ENCODE peak calls at places on chromosome 18, in seven cellular contexts. One of them, this sample, is unnamed.

GRCh38 chr18:48961547-48961946 is 10.8 kb upstream of the SMAD7 start:
- DNase-seq in gastrocnemius medialis: no peak
- DNase-seq in A549: no peak
- DNase-seq in breast epithelium: no peak
- DNase-seq in OCI-LY7: no peak
- DNase-seq in right lobe of liver: no peak
- DNase-seq in uterus: no peak
- DNase-seq in this sample: peak

GRCh38 chr18:27214831-27215230 is 29.7 kb upstream of the CHST9 start:
- DNase-seq in OCI-LY7: no peak
- DNase-seq in breast epithelium: no peak
- DNase-seq in gastrocnemius medialis: no peak
- DNase-seq in A549: no peak
- DNase-seq in uterus: no peak
- DNase-seq in right lobe of liver: no peak
- DNase-seq in this sample: no peak

GRCh38 chr18:13809025-13809384 is 14.9 kb upstream of the MC5R start:
- DNase-seq in right lobe of liver: no peak
- DNase-seq in OCI-LY7: no peak
- DNase-seq in breast epithelium: no peak
- DNase-seq in uterus: no peak
- DNase-seq in A549: no peak
- DNase-seq in gastrocnemius medialis: no peak
- DNase-seq in this sample: no peak

GRCh38 chr18:67266591-67267237 is 249.8 kb downstream of the DSEL start:
- DNase-seq in gastrocnemius medialis: no peak
- DNase-seq in OCI-LY7: no peak
- DNase-seq in uterus: no peak
- DNase-seq in A549: no peak
- DNase-seq in breast epithelium: no peak
- DNase-seq in right lobe of liver: no peak
- DNase-seq in this sample: peak

GRCh38 chr18:27605107-27605834 is 420.2 kb upstream of the CHST9 start:
- DNase-seq in OCI-LY7: peak
- DNase-seq in A549: peak
- DNase-seq in uterus: peak
- DNase-seq in right lobe of liver: no peak
- DNase-seq in breast epithelium: no peak
- DNase-seq in gastrocnemius medialis: peak
- DNase-seq in this sample: peak

GRCh38 chr18:48790226-48790863 is 160.4 kb downstream of the SMAD7 start:
- DNase-seq in gastrocnemius medialis: peak
- DNase-seq in OCI-LY7: no peak
- DNase-seq in right lobe of liver: peak
- DNase-seq in breast epithelium: peak
- DNase-seq in uterus: peak
- DNase-seq in A549: no peak
- DNase-seq in this sample: no peak

GRCh38 chr18:43665239-43665788 is 388.0 kb upstream of the SYT4 start:
- DNase-seq in breast epithelium: no peak
- DNase-seq in A549: no peak
- DNase-seq in OCI-LY7: no peak
- DNase-seq in gastrocnemius medialis: no peak
- DNase-seq in uterus: no peak
- DNase-seq in right lobe of liver: no peak
- DNase-seq in this sample: peak

GRCh38 chr18:61949946-61950345 is 57.1 kb upstream of the RNF152 start:
- DNase-seq in breast epithelium: no peak
- DNase-seq in gastrocnemius medialis: no peak
- DNase-seq in A549: no peak
- DNase-seq in uterus: peak
- DNase-seq in right lobe of liver: no peak
- DNase-seq in OCI-LY7: no peak
- DNase-seq in this sample: peak

GRCh38 chr18:12934454-12935071 is 13.2 kb upstream of the SEH1L start:
- DNase-seq in A549: peak
- DNase-seq in gastrocnemius medialis: peak
- DNase-seq in OCI-LY7: peak
- DNase-seq in breast epithelium: peak
- DNase-seq in uterus: peak
- DNase-seq in right lobe of liver: peak
- DNase-seq in this sample: peak

GRCh38 chr18:39737869-39738268 is 2172.3 kb upstream of the CELF4 start:
- DNase-seq in gastrocnemius medialis: no peak
- DNase-seq in uterus: no peak
- DNase-seq in A549: no peak
- DNase-seq in right lobe of liver: no peak
- DNase-seq in breast epithelium: no peak
- DNase-seq in OCI-LY7: no peak
- DNase-seq in this sample: no peak

GRCh38 chr18:21774722-21775121 is 34.1 kb downstream of the MIB1 start:
- DNase-seq in OCI-LY7: no peak
- DNase-seq in A549: no peak
- DNase-seq in right lobe of liver: no peak
- DNase-seq in uterus: no peak
- DNase-seq in gastrocnemius medialis: no peak
- DNase-seq in breast epithelium: no peak
- DNase-seq in this sample: no peak

GRCh38 chr18:75215663-75216062 is 5.1 kb downstream of the TSHZ1 start:
- DNase-seq in gastrocnemius medialis: no peak
- DNase-seq in A549: no peak
- DNase-seq in right lobe of liver: no peak
- DNase-seq in OCI-LY7: no peak
- DNase-seq in uterus: no peak
- DNase-seq in breast epithelium: no peak
- DNase-seq in this sample: no peak

GRCh38 chr18:75218064-75218463 is 7.5 kb downstream of the TSHZ1 start:
- DNase-seq in gastrocnemius medialis: no peak
- DNase-seq in A549: no peak
- DNase-seq in right lobe of liver: no peak
- DNase-seq in breast epithelium: no peak
- DNase-seq in uterus: no peak
- DNase-seq in OCI-LY7: no peak
- DNase-seq in this sample: no peak

GRCh38 chr18:75216212-75216925 is 5.8 kb downstream of the TSHZ1 start:
- DNase-seq in uterus: no peak
- DNase-seq in breast epithelium: no peak
- DNase-seq in OCI-LY7: no peak
- DNase-seq in A549: no peak
- DNase-seq in gastrocnemius medialis: no peak
- DNase-seq in right lobe of liver: no peak
- DNase-seq in this sample: no peak

GRCh38 chr18:75218524-75218923 is 7.9 kb downstream of the TSHZ1 start:
- DNase-seq in breast epithelium: no peak
- DNase-seq in right lobe of liver: no peak
- DNase-seq in A549: no peak
- DNase-seq in OCI-LY7: no peak
- DNase-seq in gastrocnemius medialis: no peak
- DNase-seq in uterus: no peak
- DNase-seq in this sample: no peak

GRCh38 chr18:75216926-75217303 is 6.3 kb downstream of the TSHZ1 start:
- DNase-seq in OCI-LY7: no peak
- DNase-seq in uterus: no peak
- DNase-seq in breast epithelium: no peak
- DNase-seq in gastrocnemius medialis: no peak
- DNase-seq in A549: no peak
- DNase-seq in right lobe of liver: peak
- DNase-seq in this sample: no peak
- H3K4me3 ChIP-seq in OCI-LY7: no peak
- H3K4me3 ChIP-seq in uterus: no peak
- H3K4me3 ChIP-seq in breast epithelium: no peak
- H3K4me3 ChIP-seq in gastrocnemius medialis: no peak
- H3K4me3 ChIP-seq in A549: no peak
- H3K4me3 ChIP-seq in right lobe of liver: no peak
- H3K4me3 ChIP-seq in this sample: no peak

GRCh38 chr18:33918571-33918970 is 306.1 kb downstream of the NOL4 start:
- DNase-seq in gastrocnemius medialis: no peak
- DNase-seq in A549: no peak
- DNase-seq in uterus: no peak
- DNase-seq in right lobe of liver: no peak
- DNase-seq in OCI-LY7: peak
- DNase-seq in breast epithelium: no peak
- DNase-seq in this sample: no peak

GRCh38 chr18:33914399-33914798 is 310.3 kb downstream of the NOL4 start:
- DNase-seq in uterus: no peak
- DNase-seq in right lobe of liver: no peak
- DNase-seq in gastrocnemius medialis: no peak
- DNase-seq in OCI-LY7: no peak
- DNase-seq in A549: no peak
- DNase-seq in breast epithelium: no peak
- DNase-seq in this sample: peak

GRCh38 chr18:33916200-33916599 is 308.5 kb downstream of the NOL4 start:
- DNase-seq in uterus: no peak
- DNase-seq in gastrocnemius medialis: no peak
- DNase-seq in breast epithelium: no peak
- DNase-seq in A549: no peak
- DNase-seq in right lobe of liver: no peak
- DNase-seq in OCI-LY7: no peak
- DNase-seq in this sample: no peak
- TF ChIP-seq CTCF in uterus: no peak
- TF ChIP-seq CTCF in gastrocnemius medialis: no peak
- TF ChIP-seq CTCF in breast epithelium: no peak
- TF ChIP-seq CTCF in A549: no peak
- TF ChIP-seq CTCF in right lobe of liver: no peak
- TF ChIP-seq CTCF in OCI-LY7: peak
- TF ChIP-seq CTCF in this sample: no peak

GRCh38 chr18:23093772-23094171 is 41.5 kb upstream of the CABLES1 start:
- DNase-seq in OCI-LY7: no peak
- DNase-seq in uterus: no peak
- DNase-seq in gastrocnemius medialis: no peak
- DNase-seq in A549: no peak
- DNase-seq in breast epithelium: no peak
- DNase-seq in right lobe of liver: no peak
- DNase-seq in this sample: no peak

GRCh38 chr18:23087352-23087751 is 47.9 kb upstream of the CABLES1 start:
- DNase-seq in OCI-LY7: no peak
- DNase-seq in gastrocnemius medialis: no peak
- DNase-seq in breast epithelium: no peak
- DNase-seq in right lobe of liver: no peak
- DNase-seq in uterus: no peak
- DNase-seq in A549: no peak
- DNase-seq in this sample: no peak

GRCh38 chr18:23092121-23092520 is 43.2 kb upstream of the CABLES1 start:
- DNase-seq in OCI-LY7: no peak
- DNase-seq in A549: no peak
- DNase-seq in uterus: no peak
- DNase-seq in breast epithelium: no peak
- DNase-seq in right lobe of liver: no peak
- DNase-seq in gastrocnemius medialis: no peak
- DNase-seq in this sample: no peak

GRCh38 chr18:23088343-23088742 is 46.9 kb upstream of the CABLES1 start:
- DNase-seq in right lobe of liver: no peak
- DNase-seq in gastrocnemius medialis: no peak
- DNase-seq in A549: no peak
- DNase-seq in breast epithelium: no peak
- DNase-seq in OCI-LY7: no peak
- DNase-seq in uterus: no peak
- DNase-seq in this sample: no peak
- H3K27ac ChIP-seq in right lobe of liver: no peak
- H3K27ac ChIP-seq in gastrocnemius medialis: no peak
- H3K27ac ChIP-seq in A549: peak
- H3K27ac ChIP-seq in breast epithelium: no peak
- H3K27ac ChIP-seq in OCI-LY7: no peak
- H3K27ac ChIP-seq in uterus: no peak
- H3K27ac ChIP-seq in this sample: no peak

GRCh38 chr18:3383381-3383915 is 66.5 kb upstream of the TGIF1 start:
- DNase-seq in A549: no peak
- DNase-seq in gastrocnemius medialis: no peak
- DNase-seq in uterus: no peak
- DNase-seq in right lobe of liver: no peak
- DNase-seq in breast epithelium: no peak
- DNase-seq in OCI-LY7: no peak
- DNase-seq in this sample: peak

GRCh38 chr18:3379685-3380084 is 70.3 kb upstream of the TGIF1 start:
- DNase-seq in A549: no peak
- DNase-seq in uterus: no peak
- DNase-seq in right lobe of liver: no peak
- DNase-seq in breast epithelium: no peak
- DNase-seq in gastrocnemius medialis: no peak
- DNase-seq in OCI-LY7: no peak
- DNase-seq in this sample: no peak

GRCh38 chr18:3384664-3385189 is 65.2 kb upstream of the TGIF1 start:
- DNase-seq in breast epithelium: no peak
- DNase-seq in OCI-LY7: no peak
- DNase-seq in A549: peak
- DNase-seq in right lobe of liver: no peak
- DNase-seq in gastrocnemius medialis: no peak
- DNase-seq in uterus: no peak
- DNase-seq in this sample: no peak

GRCh38 chr18:3380384-3380961 is 69.5 kb upstream of the TGIF1 start:
- DNase-seq in breast epithelium: no peak
- DNase-seq in right lobe of liver: no peak
- DNase-seq in A549: peak
- DNase-seq in gastrocnemius medialis: peak
- DNase-seq in uterus: no peak
- DNase-seq in OCI-LY7: no peak
- DNase-seq in this sample: peak
- H3K4me3 ChIP-seq in breast epithelium: no peak
- H3K4me3 ChIP-seq in right lobe of liver: no peak
- H3K4me3 ChIP-seq in A549: peak
- H3K4me3 ChIP-seq in gastrocnemius medialis: no peak
- H3K4me3 ChIP-seq in uterus: no peak
- H3K4me3 ChIP-seq in OCI-LY7: no peak
- H3K4me3 ChIP-seq in this sample: no peak

GRCh38 chr18:44974174-44974573 is 293.5 kb downstream of the SETBP1 start:
- DNase-seq in uterus: no peak
- DNase-seq in gastrocnemius medialis: no peak
- DNase-seq in OCI-LY7: no peak
- DNase-seq in A549: no peak
- DNase-seq in right lobe of liver: no peak
- DNase-seq in breast epithelium: no peak
- DNase-seq in this sample: no peak

GRCh38 chr18:44973282-44973681 is 292.6 kb downstream of the SETBP1 start:
- DNase-seq in uterus: no peak
- DNase-seq in breast epithelium: no peak
- DNase-seq in right lobe of liver: no peak
- DNase-seq in gastrocnemius medialis: no peak
- DNase-seq in OCI-LY7: peak
- DNase-seq in A549: no peak
- DNase-seq in this sample: no peak

GRCh38 chr18:44969214-44969842 is 288.6 kb downstream of the SETBP1 start:
- DNase-seq in gastrocnemius medialis: no peak
- DNase-seq in OCI-LY7: no peak
- DNase-seq in uterus: no peak
- DNase-seq in breast epithelium: no peak
- DNase-seq in right lobe of liver: no peak
- DNase-seq in A549: no peak
- DNase-seq in this sample: no peak

GRCh38 chr18:44967599-44967998 is 286.9 kb downstream of the SETBP1 start:
- DNase-seq in breast epithelium: no peak
- DNase-seq in uterus: no peak
- DNase-seq in gastrocnemius medialis: no peak
- DNase-seq in right lobe of liver: no peak
- DNase-seq in A549: no peak
- DNase-seq in OCI-LY7: no peak
- DNase-seq in this sample: no peak

DNA sequence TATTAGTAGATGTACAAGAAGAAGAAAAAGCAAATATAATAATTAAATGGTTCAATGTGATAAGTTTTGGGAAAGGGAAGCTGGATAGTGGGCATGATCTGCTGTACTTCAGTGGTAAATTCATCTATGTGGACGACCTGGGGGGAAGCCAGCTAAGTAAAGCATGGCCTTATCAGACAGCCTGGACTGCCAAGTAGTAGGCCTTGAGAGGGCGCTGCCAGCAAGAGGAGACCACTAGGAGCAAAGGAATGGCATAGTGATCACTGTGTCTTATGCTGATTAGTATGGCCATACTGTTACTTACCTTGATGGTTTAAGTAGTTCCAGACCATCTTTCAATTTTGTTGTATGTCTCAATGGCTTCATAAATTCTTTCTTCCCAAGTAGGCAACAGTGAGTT is 287.6 kb downstream of the SETBP1 start:
- DNase-seq in A549: no peak
- DNase-seq in right lobe of liver: no peak
- DNase-seq in breast epithelium: no peak
- DNase-seq in OCI-LY7: no peak
- DNase-seq in gastrocnemius medialis: no peak
- DNase-seq in uterus: no peak
- DNase-seq in this sample: no peak
- TF ChIP-seq CTCF in A549: no peak
- TF ChIP-seq CTCF in right lobe of liver: no peak
- TF ChIP-seq CTCF in breast epithelium: no peak
- TF ChIP-seq CTCF in OCI-LY7: no peak
- TF ChIP-seq CTCF in gastrocnemius medialis: no peak
- TF ChIP-seq CTCF in uterus: no peak
- TF ChIP-seq CTCF in this sample: no peak

This sample was measured in astrocyte.